ENCODE peak calls at places on chromosomes 1 and 21, in six cellular contexts. One of them, this sample, is unnamed.

GRCh38 chr1:209367031-209367813 is 216.3 kb upstream of the CAMK1G start:
- DNase-seq in HepG2: no peak
- DNase-seq in GM12878: no peak
- DNase-seq in HCT116: no peak
- DNase-seq in H1: no peak
- DNase-seq in SK-N-SH: no peak
- DNase-seq in this sample: no peak

GRCh38 chr1:213531369-213532310 is 456.1 kb upstream of the PROX1 start:
- DNase-seq in HepG2: no peak
- DNase-seq in GM12878: no peak
- DNase-seq in HCT116: no peak
- DNase-seq in H1: no peak
- DNase-seq in SK-N-SH: no peak
- DNase-seq in this sample: no peak

GRCh38 chr1:8814870-8815269 is 2.6 kb downstream of the RERE start:
- DNase-seq in HepG2: no peak
- DNase-seq in GM12878: no peak
- DNase-seq in HCT116: no peak
- DNase-seq in H1: no peak
- DNase-seq in SK-N-SH: peak
- DNase-seq in this sample: no peak

GRCh38 chr1:93556291-93556690 is 108.4 kb downstream of the FNBP1L start:
- DNase-seq in HepG2: no peak
- DNase-seq in GM12878: no peak
- DNase-seq in HCT116: no peak
- DNase-seq in H1: no peak
- DNase-seq in SK-N-SH: no peak
- DNase-seq in this sample: peak

GRCh38 chr1:208201241-208201640 is 42.9 kb downstream of the PLXNA2 start:
- DNase-seq in HepG2: peak
- DNase-seq in GM12878: no peak
- DNase-seq in HCT116: no peak
- DNase-seq in H1: no peak
- DNase-seq in SK-N-SH: no peak
- DNase-seq in this sample: no peak

GRCh38 chr1:232319106-232319505 is 310.8 kb downstream of the SIPA1L2 start:
- DNase-seq in HepG2: no peak
- DNase-seq in GM12878: no peak
- DNase-seq in HCT116: no peak
- DNase-seq in H1: no peak
- DNase-seq in SK-N-SH: peak
- DNase-seq in this sample: no peak

GRCh38 chr1:16391408-16391807 is 24.4 kb downstream of the SZRD1 start:
- DNase-seq in HepG2: no peak
- DNase-seq in GM12878: no peak
- DNase-seq in HCT116: no peak
- DNase-seq in H1: no peak
- DNase-seq in SK-N-SH: no peak
- DNase-seq in this sample: no peak

GRCh38 chr21:43208561-43209332 is 39.9 kb downstream of the CRYAA start:
- DNase-seq in HepG2: no peak
- DNase-seq in GM12878: no peak
- DNase-seq in HCT116: no peak
- DNase-seq in H1: no peak
- DNase-seq in SK-N-SH: no peak
- DNase-seq in this sample: no peak

GRCh38 chr1:234989479-234990327 is 138.9 kb downstream of the TOMM20 start:
- DNase-seq in HepG2: no peak
- DNase-seq in GM12878: no peak
- DNase-seq in HCT116: no peak
- DNase-seq in H1: no peak
- DNase-seq in SK-N-SH: no peak
- DNase-seq in this sample: no peak

GRCh38 chr1:185453496-185454192 is 136.6 kb upstream of the IVNS1ABP start:
- DNase-seq in HepG2: no peak
- DNase-seq in GM12878: no peak
- DNase-seq in HCT116: no peak
- DNase-seq in H1: no peak
- DNase-seq in SK-N-SH: no peak
- DNase-seq in this sample: no peak

GRCh38 chr1:230867903-230868735 is at the start of gene C1orf198:
- DNase-seq in HepG2: peak
- DNase-seq in GM12878: no peak
- DNase-seq in HCT116: no peak
- DNase-seq in H1: peak
- DNase-seq in SK-N-SH: peak
- DNase-seq in this sample: peak

GRCh38 chr1:101008229-101008628 is 17.4 kb downstream of the DPH5 start:
- DNase-seq in HepG2: no peak
- DNase-seq in GM12878: no peak
- DNase-seq in HCT116: no peak
- DNase-seq in H1: no peak
- DNase-seq in SK-N-SH: no peak
- DNase-seq in this sample: no peak

GRCh38 chr21:35048183-35048601 is 910 bp downstream of the RUNX1 start:
- DNase-seq in HepG2: no peak
- DNase-seq in GM12878: no peak
- DNase-seq in HCT116: no peak
- DNase-seq in H1: no peak
- DNase-seq in SK-N-SH: peak
- DNase-seq in this sample: peak

GRCh38 chr1:147630447-147630846 is 39.9 kb downstream of the ACP6 start:
- DNase-seq in HepG2: no peak
- DNase-seq in GM12878: no peak
- DNase-seq in HCT116: no peak
- DNase-seq in H1: no peak
- DNase-seq in SK-N-SH: no peak
- DNase-seq in this sample: no peak

GRCh38 chr1:182259963-182260362 is 131.6 kb downstream of the GLUL start:
- DNase-seq in HepG2: no peak
- DNase-seq in GM12878: no peak
- DNase-seq in HCT116: no peak
- DNase-seq in H1: no peak
- DNase-seq in SK-N-SH: no peak
- DNase-seq in this sample: no peak

GRCh38 chr1:22627331-22627730 is 9.1 kb upstream of the C1QA start:
- DNase-seq in HepG2: no peak
- DNase-seq in GM12878: no peak
- DNase-seq in HCT116: no peak
- DNase-seq in H1: no peak
- DNase-seq in SK-N-SH: no peak
- DNase-seq in this sample: no peak

GRCh38 chr1:70140894-70141293 is 64.5 kb downstream of the LRRC40 start:
- DNase-seq in HepG2: no peak
- DNase-seq in GM12878: no peak
- DNase-seq in HCT116: no peak
- DNase-seq in H1: no peak
- DNase-seq in SK-N-SH: no peak
- DNase-seq in this sample: no peak

GRCh38 chr1:79293611-79294010 is 287.1 kb upstream of the ADGRL4 start:
- DNase-seq in HepG2: no peak
- DNase-seq in GM12878: no peak
- DNase-seq in HCT116: no peak
- DNase-seq in H1: no peak
- DNase-seq in SK-N-SH: no peak
- DNase-seq in this sample: no peak

GRCh38 chr1:51924455-51924854 is 45.9 kb upstream of the NRDC start:
- DNase-seq in HepG2: no peak
- DNase-seq in GM12878: no peak
- DNase-seq in HCT116: no peak
- DNase-seq in H1: no peak
- DNase-seq in SK-N-SH: no peak
- DNase-seq in this sample: no peak

GRCh38 chr1:41728403-41729202 is 190.1 kb downstream of the HIVEP3 start:
- DNase-seq in HepG2: no peak
- DNase-seq in GM12878: peak
- DNase-seq in HCT116: no peak
- DNase-seq in H1: no peak
- DNase-seq in SK-N-SH: peak
- DNase-seq in this sample: no peak

GRCh38 chr1:212432706-212433576 is at the start of gene NENF:
- DNase-seq in HepG2: peak
- DNase-seq in GM12878: no peak
- DNase-seq in HCT116: peak
- DNase-seq in H1: peak
- DNase-seq in SK-N-SH: peak
- DNase-seq in this sample: peak

GRCh38 chr1:43345119-43345518 is 7.5 kb downstream of the MPL start:
- DNase-seq in HepG2: no peak
- DNase-seq in GM12878: no peak
- DNase-seq in HCT116: no peak
- DNase-seq in H1: no peak
- DNase-seq in SK-N-SH: no peak
- DNase-seq in this sample: no peak

GRCh38 chr1:116847688-116848531 is 61.8 kb upstream of the PTGFRN start:
- DNase-seq in HepG2: no peak
- DNase-seq in GM12878: no peak
- DNase-seq in HCT116: no peak
- DNase-seq in H1: no peak
- DNase-seq in SK-N-SH: no peak
- DNase-seq in this sample: no peak

GRCh38 chr1:66981679-66982078 is 56.9 kb downstream of the MIER1 start:
- DNase-seq in HepG2: no peak
- DNase-seq in GM12878: no peak
- DNase-seq in HCT116: no peak
- DNase-seq in H1: no peak
- DNase-seq in SK-N-SH: no peak
- DNase-seq in this sample: no peak

GRCh38 chr21:41762236-41762635 is 4.6 kb downstream of the RIPK4 start:
- DNase-seq in HepG2: no peak
- DNase-seq in GM12878: no peak
- DNase-seq in HCT116: no peak
- DNase-seq in H1: peak
- DNase-seq in SK-N-SH: no peak
- DNase-seq in this sample: no peak

GRCh38 chr1:84859866-84860265 is 33.1 kb downstream of the LPAR3 start:
- DNase-seq in HepG2: no peak
- DNase-seq in GM12878: no peak
- DNase-seq in HCT116: no peak
- DNase-seq in H1: no peak
- DNase-seq in SK-N-SH: no peak
- DNase-seq in this sample: no peak

GRCh38 chr1:192512426-192513125 is 63.0 kb upstream of the RGS1 start:
- DNase-seq in HepG2: no peak
- DNase-seq in GM12878: no peak
- DNase-seq in HCT116: no peak
- DNase-seq in H1: no peak
- DNase-seq in SK-N-SH: no peak
- DNase-seq in this sample: no peak

GRCh38 chr1:2966435-2966834 is 54.8 kb upstream of the ACTRT2 start:
- DNase-seq in HepG2: no peak
- DNase-seq in GM12878: no peak
- DNase-seq in HCT116: no peak
- DNase-seq in H1: no peak
- DNase-seq in SK-N-SH: no peak
- DNase-seq in this sample: no peak

GRCh38 chr1:25688390-25689119 is 72.0 kb downstream of the MAN1C1 start:
- DNase-seq in HepG2: no peak
- DNase-seq in GM12878: no peak
- DNase-seq in HCT116: no peak
- DNase-seq in H1: no peak
- DNase-seq in SK-N-SH: peak
- DNase-seq in this sample: no peak
- TF ChIP-seq JUND in HepG2: no peak
- TF ChIP-seq JUND in GM12878: no peak
- TF ChIP-seq JUND in HCT116: no peak
- TF ChIP-seq JUND in H1: no peak
- TF ChIP-seq JUND in SK-N-SH: no peak
- TF ChIP-seq JUND in this sample: no peak

GRCh38 chr1:224783006-224783651 is 146.3 kb upstream of the DNAH14 start:
- DNase-seq in HepG2: peak
- DNase-seq in GM12878: peak
- DNase-seq in HCT116: no peak
- DNase-seq in H1: no peak
- DNase-seq in SK-N-SH: no peak
- DNase-seq in this sample: no peak
- TF ChIP-seq JUND in HepG2: no peak
- TF ChIP-seq JUND in GM12878: no peak
- TF ChIP-seq JUND in HCT116: no peak
- TF ChIP-seq JUND in H1: no peak
- TF ChIP-seq JUND in SK-N-SH: no peak
- TF ChIP-seq JUND in this sample: no peak

GRCh38 chr1:18808561-18808960 is 50.9 kb downstream of the TAS1R2 start:
- DNase-seq in HepG2: no peak
- DNase-seq in GM12878: no peak
- DNase-seq in HCT116: no peak
- DNase-seq in H1: no peak
- DNase-seq in SK-N-SH: no peak
- DNase-seq in this sample: no peak
- TF ChIP-seq JUND in HepG2: no peak
- TF ChIP-seq JUND in GM12878: no peak
- TF ChIP-seq JUND in HCT116: no peak
- TF ChIP-seq JUND in H1: no peak
- TF ChIP-seq JUND in SK-N-SH: no peak
- TF ChIP-seq JUND in this sample: no peak

GRCh38 chr1:206609229-206609991 is 2.9 kb downstream of the EIF2D start:
- DNase-seq in HepG2: no peak
- DNase-seq in GM12878: peak
- DNase-seq in HCT116: no peak
- DNase-seq in H1: no peak
- DNase-seq in SK-N-SH: no peak
- DNase-seq in this sample: no peak

GRCh38 chr1:206604861-206605260 is 7.4 kb downstream of the EIF2D start:
- DNase-seq in HepG2: no peak
- DNase-seq in GM12878: no peak
- DNase-seq in HCT116: no peak
- DNase-seq in H1: no peak
- DNase-seq in SK-N-SH: no peak
- DNase-seq in this sample: no peak

GRCh38 chr1:206606867-206607266 is 5.4 kb downstream of the EIF2D start:
- DNase-seq in HepG2: peak
- DNase-seq in GM12878: no peak
- DNase-seq in HCT116: peak
- DNase-seq in H1: no peak
- DNase-seq in SK-N-SH: peak
- DNase-seq in this sample: peak

GRCh38 chr1:206612129-206612876 is at the start of gene EIF2D:
- DNase-seq in HepG2: peak
- DNase-seq in GM12878: peak
- DNase-seq in HCT116: peak
- DNase-seq in H1: peak
- DNase-seq in SK-N-SH: peak
- DNase-seq in this sample: peak

GRCh38 chr1:206608108-206608698 is 4.1 kb downstream of the EIF2D start:
- DNase-seq in HepG2: peak
- DNase-seq in GM12878: no peak
- DNase-seq in HCT116: peak
- DNase-seq in H1: peak
- DNase-seq in SK-N-SH: peak
- DNase-seq in this sample: peak
- TF ChIP-seq JUND in HepG2: no peak
- TF ChIP-seq JUND in GM12878: no peak
- TF ChIP-seq JUND in HCT116: no peak
- TF ChIP-seq JUND in H1: no peak
- TF ChIP-seq JUND in SK-N-SH: no peak
- TF ChIP-seq JUND in this sample: no peak

This sample was measured in T47D.